ENCODE peak calls at places on chromosomes 13 and 19, in eight cellular contexts. S is pancreas, K is esophagus squamous epithelium, N is astrocyte of the cerebellum, B is kidney epithelial cell, O is prostate gland, R is colonic mucosa, Y is Peyer's patch. D is an unnamed sample.

GRCh38 chr13:48304132-48304876 is 753 bp downstream of the RB1 start:
- DNase-seq in S (no peak), K (no peak), N (peak), B (peak), O (peak), R (peak), Y (peak), D (peak)

GRCh38 chr13:51495300-51495699 is 42.5 kb upstream of the INTS6 start:
- DNase-seq in S (no peak), K (no peak), N (peak), B (no peak), O (no peak), R (no peak), Y (no peak), D (no peak)

GRCh38 chr13:37313383-37313782 is 207.9 kb upstream of the CSNK1A1L start:
- DNase-seq in S (no peak), K (no peak), N (peak), B (no peak), O (no peak), R (no peak), Y (no peak), D (no peak)

GRCh38 chr19:35005256-35005977 is 5.3 kb downstream of the GRAMD1A start:
- DNase-seq in S (peak), K (no peak), N (no peak), B (no peak), O (no peak), R (no peak), Y (no peak), D (no peak)

GRCh38 chr13:31192306-31192705 is 7.5 kb upstream of the B3GLCT start:
- DNase-seq in S (no peak), K (no peak), N (no peak), B (no peak), O (no peak), R (no peak), Y (no peak), D (no peak)

GRCh38 chr19:38120471-38121030 is 103.5 kb downstream of the DPF1 start:
- DNase-seq in S (no peak), K (no peak), N (no peak), B (no peak), O (no peak), R (no peak), Y (no peak), D (no peak)

GRCh38 chr13:43963726-43964125 is 84.0 kb downstream of the LACC1 start:
- DNase-seq in S (no peak), K (no peak), N (no peak), B (no peak), O (no peak), R (no peak), Y (no peak), D (no peak)

GRCh38 chr13:44131069-44131614 is 242.5 kb upstream of the SERP2 start:
- DNase-seq in S (no peak), K (no peak), N (no peak), B (peak), O (no peak), R (no peak), Y (no peak), D (no peak)

GRCh38 chr13:44465318-44465717 is 91.7 kb downstream of the SERP2 start:
- DNase-seq in S (no peak), K (no peak), N (no peak), B (peak), O (no peak), R (no peak), Y (no peak), D (no peak)

GRCh38 chr13:49494645-49495044 is 1.1 kb upstream of the PHF11 start:
- DNase-seq in S (no peak), K (no peak), N (no peak), B (no peak), O (no peak), R (no peak), Y (no peak), D (no peak)

GRCh38 chr19:18939922-18940775 is 868 bp downstream of the HOMER3 start:
- DNase-seq in S (peak), K (no peak), N (no peak), B (peak), O (peak), R (peak), Y (peak), D (peak)

GRCh38 chr13:45807520-45808099 is 43.9 kb downstream of the SIAH3 start:
- DNase-seq in S (no peak), K (no peak), N (peak), B (peak), O (peak), R (no peak), Y (peak), D (no peak)

GRCh38 chr13:96093296-96094006 is 3.5 kb downstream of the HS6ST3 start:
- DNase-seq in S (no peak), K (no peak), N (no peak), B (no peak), O (no peak), R (no peak), Y (no peak), D (no peak)

GRCh38 chr19:22422220-22422619 is at the start of gene ZNF98:
- DNase-seq in S (peak), K (no peak), N (no peak), B (no peak), O (no peak), R (no peak), Y (no peak), D (no peak)

GRCh38 chr13:21800847-21801616 is 130.2 kb downstream of the FGF9 start:
- DNase-seq in S (no peak), K (no peak), N (no peak), B (peak), O (no peak), R (no peak), Y (no peak), D (no peak)

GRCh38 chr19:43574424-43575155 is 737 bp downstream of the XRCC1 start:
- DNase-seq in S (peak), K (no peak), N (no peak), B (no peak), O (no peak), R (no peak), Y (no peak), D (no peak)

GRCh38 chr19:13309853-13310252 is 159.6 kb downstream of the IER2 start:
- DNase-seq in S (no peak), K (no peak), N (no peak), B (no peak), O (no peak), R (no peak), Y (no peak), D (no peak)

GRCh38 chr19:49290517-49290916 is 34.5 kb downstream of the SLC6A16 start:
- DNase-seq in S (no peak), K (no peak), N (no peak), B (no peak), O (no peak), R (no peak), Y (no peak), D (no peak)

GRCh38 chr13:50537029-50537428 is 306.5 kb downstream of the DLEU7 start:
- DNase-seq in S (no peak), K (no peak), N (no peak), B (no peak), O (no peak), R (no peak), Y (no peak), D (no peak)

GRCh38 chr19:1864480-1865171 is 1.2 kb upstream of the KLF16 start:
- DNase-seq in S (peak), K (no peak), N (no peak), B (no peak), O (peak), R (peak), Y (peak), D (peak)

GRCh38 chr13:27765650-27766049 is 26.6 kb upstream of the GSX1 start:
- DNase-seq in S (no peak), K (no peak), N (no peak), B (no peak), O (no peak), R (no peak), Y (no peak), D (no peak)

GRCh38 chr13:26656919-26657318 is 99.4 kb downstream of the WASF3 start:
- DNase-seq in S (no peak), K (no peak), N (no peak), B (no peak), O (no peak), R (no peak), Y (no peak), D (no peak)
- TF ChIP-seq CTCF in S (no peak), K (no peak), N (peak), B (peak), O (no peak), R (no peak), Y (no peak), D (no peak)

DNA sequence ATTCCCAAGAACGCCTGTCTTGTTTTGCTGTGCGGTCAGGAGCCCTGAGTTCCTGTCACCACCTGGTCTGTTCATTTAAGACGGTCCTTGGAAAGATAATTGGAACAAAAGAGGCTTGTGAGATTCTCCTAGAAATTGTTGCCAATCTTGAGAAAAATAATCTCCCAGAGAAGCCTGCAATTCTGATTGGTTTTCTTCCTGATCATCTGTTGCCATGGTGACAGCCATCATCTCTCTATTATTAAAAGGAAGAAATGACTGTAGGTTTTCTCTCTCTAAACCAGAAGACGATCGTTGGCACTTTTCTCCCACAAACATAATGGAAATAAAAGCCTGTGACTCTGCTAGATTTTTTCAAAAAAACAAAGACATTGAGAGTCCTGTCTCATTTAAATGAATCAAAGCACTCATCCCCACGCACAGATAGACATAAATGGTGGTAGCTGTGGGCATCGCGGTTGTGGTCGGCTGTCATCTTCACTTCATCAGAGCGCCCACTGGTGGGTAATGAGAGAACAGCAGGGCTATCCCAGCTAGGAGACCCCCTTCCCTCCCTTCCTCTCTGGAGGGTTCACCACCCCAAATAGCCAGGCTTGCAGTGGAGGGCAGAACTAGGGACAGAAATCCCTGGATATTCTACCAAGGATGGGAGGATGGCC is 21.7 kb upstream of the CALM3 start:
- DNase-seq in S (no peak), K (no peak), N (no peak), B (no peak), O (no peak), R (no peak), Y (no peak), D (peak)
- TF ChIP-seq CTCF in S (no peak), K (no peak), N (no peak), B (peak), O (no peak), R (peak), Y (peak), D (peak)

GRCh38 chr13:26377038-26377437 is 123.1 kb downstream of the CDK8 start:
- DNase-seq in S (no peak), K (no peak), N (no peak), B (no peak), O (no peak), R (no peak), Y (peak), D (peak)
- TF ChIP-seq CTCF in S (no peak), K (no peak), N (peak), B (peak), O (no peak), R (no peak), Y (peak), D (peak)

GRCh38 chr19:11662278-11662677 is 65.0 kb downstream of the ZNF627 start:
- DNase-seq in S (no peak), K (no peak), N (no peak), B (no peak), O (no peak), R (no peak), Y (no peak), D (no peak)

GRCh38 chr19:11657307-11657706 is 60.0 kb downstream of the ZNF627 start:
- DNase-seq in S (no peak), K (no peak), N (no peak), B (no peak), O (no peak), R (peak), Y (no peak), D (no peak)

GRCh38 chr19:11658954-11659353 is 61.7 kb downstream of the ZNF627 start:
- DNase-seq in S (no peak), K (no peak), N (no peak), B (no peak), O (peak), R (peak), Y (no peak), D (no peak)

GRCh38 chr19:11656535-11656934 is 59.3 kb downstream of the ZNF627 start:
- DNase-seq in S (no peak), K (no peak), N (no peak), B (no peak), O (no peak), R (no peak), Y (no peak), D (no peak)

GRCh38 chr19:11659612-11660011 is 62.3 kb downstream of the ZNF627 start:
- DNase-seq in S (no peak), K (no peak), N (no peak), B (no peak), O (no peak), R (no peak), Y (no peak), D (no peak)
- TF ChIP-seq CTCF in S (no peak), K (no peak), N (no peak), B (no peak), O (peak), R (no peak), Y (peak), D (no peak)

GRCh38 chr13:89694471-89694870 is 1653.0 kb upstream of the MIR17HG start:
- DNase-seq in S (no peak), K (no peak), N (no peak), B (no peak), O (no peak), R (no peak), Y (no peak), D (no peak)

DNA sequence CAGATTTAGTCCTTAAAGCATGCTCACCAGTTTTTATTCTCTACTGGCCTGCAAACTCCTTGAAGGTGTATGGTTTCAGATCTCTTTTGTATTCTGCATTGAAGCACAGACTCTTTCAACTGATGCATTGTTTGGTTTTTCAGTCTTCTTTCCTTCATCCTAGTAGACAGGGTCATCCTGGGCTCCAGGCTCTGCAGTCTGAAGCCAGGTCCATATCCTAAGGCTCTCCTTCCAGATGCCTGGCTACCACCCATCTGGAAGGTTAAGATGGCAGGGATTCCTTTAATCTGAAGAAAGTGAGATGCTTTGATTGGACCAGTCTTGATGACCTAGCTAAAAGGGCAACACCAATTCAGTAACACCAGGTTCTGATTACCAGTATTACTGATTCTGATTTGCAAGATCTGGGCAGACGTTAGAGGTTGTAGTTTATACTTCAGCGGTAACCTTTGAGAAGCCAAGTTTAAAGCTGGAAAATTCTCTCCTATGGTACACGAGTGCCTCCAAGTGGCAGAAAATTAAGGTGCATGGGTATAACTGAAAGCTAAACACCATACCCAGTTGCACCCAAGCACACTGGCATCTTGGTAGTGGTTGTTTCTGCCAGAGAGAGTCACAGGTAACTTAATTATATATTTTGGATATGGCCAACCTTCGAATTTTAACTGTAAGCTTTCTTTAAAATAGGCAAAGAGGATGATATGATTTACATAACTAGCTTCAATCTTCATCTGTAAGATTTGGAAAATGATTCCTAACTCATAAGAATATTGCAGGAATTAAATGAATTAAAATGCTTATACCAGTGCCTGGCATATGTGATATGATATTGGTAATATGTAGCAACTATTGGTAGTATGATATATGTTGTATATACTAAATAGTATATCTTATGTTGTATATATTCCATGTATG is 1651.9 kb upstream of the MIR17HG start:
- DNase-seq in S (no peak), K (no peak), N (peak), B (peak), O (no peak), R (peak), Y (no peak), D (peak)
- TF ChIP-seq CTCF in S (peak), K (peak), N (peak), B (peak), O (peak), R (peak), Y (peak), D (peak)

GRCh38 chr13:29801102-29801501 is 49.3 kb downstream of the UBL3 start:
- DNase-seq in S (no peak), K (no peak), N (no peak), B (no peak), O (no peak), R (no peak), Y (no peak), D (no peak)

GRCh38 chr13:29802621-29803020 is 47.8 kb downstream of the UBL3 start:
- DNase-seq in S (no peak), K (no peak), N (no peak), B (no peak), O (no peak), R (no peak), Y (no peak), D (no peak)

GRCh38 chr13:29800687-29801086 is 49.7 kb downstream of the UBL3 start:
- DNase-seq in S (no peak), K (no peak), N (no peak), B (no peak), O (no peak), R (no peak), Y (no peak), D (no peak)

GRCh38 chr13:29803221-29803620 is 47.2 kb downstream of the UBL3 start:
- DNase-seq in S (no peak), K (no peak), N (no peak), B (no peak), O (no peak), R (no peak), Y (no peak), D (no peak)

GRCh38 chr13:29801737-29802305 is 48.6 kb downstream of the UBL3 start:
- DNase-seq in S (no peak), K (no peak), N (no peak), B (no peak), O (no peak), R (no peak), Y (no peak), D (no peak)
- TF ChIP-seq CTCF in S (no peak), K (no peak), N (no peak), B (no peak), O (no peak), R (no peak), Y (no peak), D (no peak)

GRCh38 chr13:75432045-75432444 is 49.9 kb downstream of the TBC1D4 start:
- DNase-seq in S (no peak), K (no peak), N (no peak), B (no peak), O (no peak), R (no peak), Y (no peak), D (no peak)
- TF ChIP-seq CTCF in S (no peak), K (no peak), N (no peak), B (no peak), O (no peak), R (no peak), Y (no peak), D (no peak)

DNA sequence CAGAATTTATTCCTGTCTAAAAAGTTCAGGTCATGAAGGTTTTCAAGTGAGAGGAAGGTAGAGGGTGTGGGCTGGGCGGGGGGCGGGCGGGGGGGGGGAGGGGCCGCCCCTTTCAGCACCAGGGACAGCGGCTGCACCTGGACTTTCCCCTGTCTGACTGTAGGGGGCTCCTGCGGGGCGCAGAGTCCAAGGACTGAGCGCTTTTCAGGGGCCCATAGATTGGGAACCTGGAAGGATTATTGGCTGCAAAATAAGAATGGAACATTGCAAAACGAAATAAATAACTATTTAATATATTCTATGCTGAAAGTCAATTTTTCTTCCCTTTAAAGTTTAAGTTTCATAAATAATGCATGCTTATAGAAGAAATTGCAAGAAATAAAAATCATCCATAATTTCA is 8.9 kb upstream of the CYP4F3 start:
- DNase-seq in S (no peak), K (no peak), N (no peak), B (no peak), O (no peak), R (no peak), Y (no peak), D (no peak)
- TF ChIP-seq CTCF in S (no peak), K (no peak), N (peak), B (peak), O (peak), R (no peak), Y (peak), D (no peak)

D was measured in nephron progenitor cell.